ENCODE peak calls at places on chromosomes 6 and 20, in ten cellular contexts. Q is sciatic nerve, H is left lung, X is pancreas, C is NCI-H774, D is cerebellum, F is putamen, I is iris pigment epithelial cell, K is cardiac fibroblast, E is EL. R is an unnamed sample.

GRCh38 chr6:133130863-133131262 is 110.3 kb upstream of the EYA4 start:
- DNase-seq in X (peak), Q (no peak), C (peak), E (no peak), I (peak), H (peak), F (no peak), D (no peak), K (peak), R (no peak)

GRCh38 chr20:13877789-13878188 is 93.0 kb downstream of the NDUFAF5 start:
- DNase-seq in D (no peak), F (no peak), Q (no peak), H (no peak), X (no peak), K (no peak), C (peak), E (no peak), I (no peak), R (peak)

GRCh38 chr6:79784013-79784753 is 153.1 kb downstream of the SH3BGRL2 start:
- DNase-seq in Q (no peak), H (no peak), I (no peak), D (no peak), C (no peak), F (no peak), X (no peak), E (no peak), K (no peak), R (no peak)

GRCh38 chr6:50520862-50521261 is 192.5 kb upstream of the TFAP2D start:
- DNase-seq in I (no peak), D (no peak), C (no peak), Q (no peak), F (no peak), E (no peak), X (no peak), H (no peak), K (no peak), R (no peak)

GRCh38 chr6:85585741-85586140 is 7.9 kb downstream of the SNX14 start:
- DNase-seq in Q (no peak), C (no peak), K (peak), E (no peak), H (no peak), I (peak), D (no peak), F (no peak), X (no peak), R (no peak)

GRCh38 chr20:35048739-35049138 is 43.9 kb downstream of the TRPC4AP start:
- DNase-seq in D (no peak), F (peak), E (no peak), I (no peak), H (no peak), C (no peak), K (no peak), Q (no peak), X (no peak), R (no peak)

GRCh38 chr6:52388790-52389189 is 26.8 kb downstream of the PAQR8 start:
- DNase-seq in Q (no peak), D (peak), F (no peak), H (no peak), C (no peak), I (no peak), K (no peak), E (no peak), X (no peak), R (no peak)

GRCh38 chr6:26140254-26140966 is 53.2 kb downstream of the HFE start:
- DNase-seq in H (no peak), I (no peak), E (no peak), D (no peak), C (no peak), Q (no peak), K (no peak), X (no peak), F (no peak), R (no peak)

GRCh38 chr6:137471951-137472350 is 22.2 kb downstream of the OLIG3 start:
- DNase-seq in E (no peak), D (peak), I (no peak), H (no peak), K (no peak), Q (no peak), F (no peak), X (no peak), C (peak), R (no peak)

GRCh38 chr6:44078795-44079671 is 48.2 kb downstream of the MRPL14 start:
- DNase-seq in C (no peak), X (peak), Q (peak), K (peak), D (peak), E (peak), F (peak), H (no peak), I (no peak), R (peak)

GRCh38 chr6:33204165-33204414 is 365 bp upstream of the HSD17B8 start:
- DNase-seq in I (no peak), K (no peak), Q (no peak), E (no peak), D (no peak), C (no peak), H (no peak), F (no peak), X (no peak), R (no peak)

GRCh38 chr6:95948324-95948723 is 67.5 kb upstream of the FUT9 start:
- DNase-seq in X (no peak), E (no peak), D (no peak), Q (no peak), K (no peak), I (no peak), C (no peak), H (no peak), F (no peak), R (no peak)

GRCh38 chr6:149714442-149714841 is 3.5 kb downstream of the LATS1 start:
- DNase-seq in X (no peak), I (no peak), E (no peak), Q (no peak), K (no peak), F (no peak), D (no peak), C (no peak), H (no peak), R (no peak)

GRCh38 chr6:122322824-122323223 is 76.6 kb upstream of the HSF2 start:
- DNase-seq in E (peak), K (peak), I (peak), X (no peak), F (no peak), Q (no peak), H (no peak), D (no peak), C (no peak), R (no peak)